ENCODE peak calls at places on chromosome 12, in four cellular contexts. Q, W, Y and C are unnamed samples.

GRCh38 chr12:50934981-50935807 is 17.1 kb upstream of the HIGD1C start:
- DNase-seq in Q (no peak), W (no peak), Y (no peak), C (peak)

GRCh38 chr12:38053655-38054464 is 262.7 kb upstream of the ALG10B start:
- DNase-seq in Q (peak), W (peak), Y (no peak), C (no peak)

GRCh38 chr12:128557231-128557630 is 266.5 kb downstream of the SLC15A4 start:
- DNase-seq in Q (no peak), W (no peak), Y (no peak), C (no peak)

GRCh38 chr12:8697476-8698131 is at the start of gene RIMKLB:
- DNase-seq in Q (peak), W (peak), Y (peak), C (peak)

GRCh38 chr12:102876883-102877282 is 40.2 kb downstream of the PAH start:
- DNase-seq in Q (no peak), W (peak), Y (peak), C (no peak)

GRCh38 chr12:69898236-69898635 is 73.2 kb downstream of the MYRFL start:
- DNase-seq in Q (no peak), W (no peak), Y (no peak), C (peak)

GRCh38 chr12:5170894-5171293 is 127.2 kb downstream of the KCNA5 start:
- DNase-seq in Q (no peak), W (no peak), Y (no peak), C (peak)

GRCh38 chr12:74391283-74391682 is 146.4 kb upstream of the ATXN7L3B start:
- DNase-seq in Q (no peak), W (no peak), Y (no peak), C (no peak)

GRCh38 chr12:14273911-14274306 is 91.6 kb upstream of the ATF7IP start:
- DNase-seq in Q (no peak), W (no peak), Y (no peak), C (peak)

GRCh38 chr12:52605542-52605941 is 4.3 kb upstream of the KRT72 start:
- DNase-seq in Q (no peak), W (no peak), Y (no peak), C (no peak)

GRCh38 chr12:132063491-132063890 is 80.6 kb downstream of the DDX51 start:
- DNase-seq in Q (no peak), W (no peak), Y (no peak), C (no peak)

GRCh38 chr12:55829967-55830600 is 697 bp upstream of the DNAJC14 start:
- DNase-seq in Q (peak), W (peak), Y (peak), C (no peak)

GRCh38 chr12:11821386-11821785 is 171.9 kb downstream of the ETV6 start:
- DNase-seq in Q (no peak), W (no peak), Y (no peak), C (no peak)

GRCh38 chr12:52044284-52044983 is 6.8 kb upstream of the NR4A1 start:
- DNase-seq in Q (no peak), W (no peak), Y (no peak), C (no peak)

GRCh38 chr12:13181375-13182070 is 15.0 kb upstream of the EMP1 start:
- DNase-seq in Q (no peak), W (no peak), Y (no peak), C (no peak)

GRCh38 chr12:43917896-43918295 is 82.0 kb downstream of the TMEM117 start:
- DNase-seq in Q (no peak), W (no peak), Y (no peak), C (no peak)

GRCh38 chr12:72271741-72272661 is at the start of gene TRHDE:
- DNase-seq in Q (no peak), W (peak), Y (peak), C (peak)

GRCh38 chr12:91414147-91414546 is 231.5 kb upstream of the DCN start:
- DNase-seq in Q (no peak), W (no peak), Y (no peak), C (no peak)

GRCh38 chr12:124554429-124555029 is 12.9 kb downstream of the NCOR2 start:
- DNase-seq in Q (no peak), W (no peak), Y (no peak), C (no peak)

GRCh38 chr12:110100315-110100970 is 23.7 kb upstream of the IFT81 start:
- DNase-seq in Q (peak), W (peak), Y (peak), C (peak)

GRCh38 chr12:123896786-123897185 is 75.8 kb downstream of the CCDC92 start:
- DNase-seq in Q (no peak), W (no peak), Y (no peak), C (peak)

GRCh38 chr12:42588981-42589464 is 523 bp downstream of the PRICKLE1 start:
- DNase-seq in Q (peak), W (peak), Y (peak), C (peak)

GRCh38 chr12:69269736-69270135 is 30.4 kb downstream of the CPSF6 start:
- DNase-seq in Q (no peak), W (no peak), Y (no peak), C (no peak)

GRCh38 chr12:885701-886100 is 63.8 kb downstream of the RAD52 start:
- DNase-seq in Q (no peak), W (no peak), Y (no peak), C (no peak)

GRCh38 chr12:42698213-42698612 is 108.7 kb upstream of the PRICKLE1 start:
- DNase-seq in Q (no peak), W (no peak), Y (no peak), C (no peak)

GRCh38 chr12:76820888-76821482 is 57.1 kb downstream of the ZDHHC17 start:
- DNase-seq in Q (peak), W (peak), Y (peak), C (peak)

GRCh38 chr12:18283776-18284175 is 22.5 kb downstream of the PIK3C2G start:
- DNase-seq in Q (no peak), W (no peak), Y (peak), C (no peak)

GRCh38 chr12:117854339-117855012 is 114.3 kb downstream of the KSR2 start:
- DNase-seq in Q (peak), W (peak), Y (peak), C (peak)

GRCh38 chr12:65826513-65827171 is 2.4 kb downstream of the HMGA2 start:
- DNase-seq in Q (no peak), W (peak), Y (no peak), C (peak)

GRCh38 chr12:75704664-75705063 is 193.3 kb upstream of the KRR1 start:
- DNase-seq in Q (no peak), W (no peak), Y (no peak), C (peak)

GRCh38 chr12:47458273-47458672 is 247.6 kb downstream of the RPAP3 start:
- DNase-seq in Q (no peak), W (peak), Y (no peak), C (no peak)

GRCh38 chr12:26239508-26240328 is 44.3 kb downstream of the SSPN start:
- DNase-seq in Q (no peak), W (peak), Y (no peak), C (peak)

GRCh38 chr12:2356601-2357125 is 303.9 kb downstream of the CACNA1C start:
- DNase-seq in Q (no peak), W (no peak), Y (no peak), C (no peak)

GRCh38 chr12:49296034-49296835 is 1.3 kb downstream of the PRPH start:
- DNase-seq in Q (peak), W (peak), Y (peak), C (no peak)
- TF ChIP-seq USF2 in Q (no peak), W (no peak), Y (no peak), C (no peak)

DNA sequence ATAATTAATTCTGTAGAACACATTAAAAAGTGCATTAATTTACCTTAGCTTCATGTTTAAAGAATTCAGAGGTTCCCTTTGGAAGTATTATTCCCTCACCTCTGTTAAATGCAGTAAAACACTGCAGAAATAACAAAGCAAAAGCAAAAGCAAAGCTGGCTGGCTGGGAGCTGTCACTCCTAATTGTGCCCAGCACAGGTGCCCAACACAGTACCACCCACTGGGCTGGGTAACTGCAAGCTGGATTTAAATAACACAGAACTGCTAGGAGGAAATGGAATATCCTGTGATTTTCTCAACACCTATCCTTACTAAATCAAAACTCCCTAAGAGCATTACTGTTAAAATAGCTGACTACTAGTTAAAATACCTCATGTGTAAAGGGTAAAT is 72.6 kb downstream of the SLC2A13 start:
- DNase-seq in Q (no peak), W (no peak), Y (peak), C (no peak)
- TF ChIP-seq USF2 in Q (no peak), W (no peak), Y (no peak), C (no peak)

GRCh38 chr12:95648990-95649791 is 97.9 kb upstream of the USP44 start:
- DNase-seq in Q (no peak), W (peak), Y (no peak), C (peak)

GRCh38 chr12:95658386-95658785 is 107.1 kb upstream of the USP44 start:
- DNase-seq in Q (no peak), W (no peak), Y (no peak), C (no peak)

GRCh38 chr12:95653761-95654546 is 102.7 kb upstream of the USP44 start:
- DNase-seq in Q (no peak), W (peak), Y (no peak), C (peak)
- TF ChIP-seq USF2 in Q (no peak), W (no peak), Y (no peak), C (peak)

DNA sequence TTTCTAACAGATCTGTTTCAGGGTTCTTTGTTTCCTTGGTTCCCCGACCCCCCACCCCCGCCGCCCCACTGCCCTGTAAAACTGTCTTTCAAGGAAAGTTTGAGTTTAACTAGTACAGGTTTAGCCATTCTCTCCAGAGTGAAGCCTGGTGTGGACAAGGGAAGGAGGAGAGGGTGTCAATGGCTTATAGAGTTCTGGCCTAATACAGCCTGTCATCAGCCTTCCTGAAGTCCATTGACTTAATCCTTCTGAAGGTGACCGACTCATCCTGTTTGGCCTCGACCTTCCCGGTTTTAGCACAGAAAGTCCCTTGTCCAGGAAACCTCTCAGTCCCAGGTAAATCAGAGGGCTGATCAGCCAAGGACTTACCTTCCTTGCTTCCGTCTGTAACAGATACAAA is 11.0 kb upstream of the P2RX4 start:
- DNase-seq in Q (no peak), W (no peak), Y (no peak), C (no peak)
- TF ChIP-seq USF2 in Q (no peak), W (no peak), Y (no peak), C (no peak)

GRCh38 chr12:114406326-114407033 is 536 bp upstream of the TBX5 start:
- DNase-seq in Q (no peak), W (no peak), Y (no peak), C (peak)

GRCh38 chr12:114407034-114407420 is 1.1 kb upstream of the TBX5 start:
- DNase-seq in Q (no peak), W (no peak), Y (no peak), C (peak)

GRCh38 chr12:114408415-114408814 is 2.5 kb upstream of the TBX5 start:
- DNase-seq in Q (no peak), W (no peak), Y (no peak), C (no peak)

GRCh38 chr12:114408881-114409795 is 3.2 kb upstream of the TBX5 start:
- DNase-seq in Q (no peak), W (no peak), Y (peak), C (peak)

DNA sequence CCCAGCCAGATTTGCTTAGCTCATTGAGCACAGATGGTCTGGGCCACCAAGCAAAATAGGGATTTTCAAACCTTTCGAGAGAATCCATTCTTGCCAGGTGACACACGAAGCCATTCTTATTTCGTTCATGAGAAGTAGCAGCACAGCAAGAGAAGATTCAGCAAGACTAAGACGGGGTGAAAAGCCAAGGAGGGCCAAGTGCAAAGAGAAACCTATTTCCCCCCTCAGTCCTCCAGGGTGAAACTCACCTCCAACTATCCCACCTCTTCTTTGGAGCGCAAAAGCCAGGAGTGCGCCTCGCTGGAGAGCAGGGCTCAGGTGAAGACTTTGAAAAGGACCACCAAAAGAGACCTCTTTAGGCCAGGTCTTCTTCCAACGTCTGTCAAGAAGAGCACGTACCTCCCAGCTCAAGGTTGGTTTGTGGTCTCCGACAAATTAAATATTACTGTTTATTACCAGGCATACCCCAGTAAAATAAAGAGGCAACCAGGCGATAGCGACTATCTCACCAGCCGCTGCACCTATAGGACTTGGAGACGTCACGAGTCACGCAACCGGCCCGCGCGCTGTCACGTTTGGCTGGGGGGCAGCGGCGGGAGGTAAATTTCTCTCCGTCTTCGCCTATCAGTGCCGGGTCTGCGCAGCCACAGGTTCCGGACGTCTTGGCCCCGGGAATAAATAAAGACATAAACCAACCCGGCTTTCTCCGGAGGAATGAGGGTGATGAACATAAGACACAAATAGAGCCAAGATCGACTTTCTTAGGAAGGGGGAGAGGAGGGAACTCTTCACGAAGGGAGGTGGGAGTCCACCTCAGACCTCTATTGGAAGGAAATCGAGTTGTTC is 1.8 kb upstream of the TBX5 start:
- DNase-seq in Q (no peak), W (no peak), Y (peak), C (peak)
- TF ChIP-seq USF2 in Q (no peak), W (no peak), Y (no peak), C (peak)